ENCODE peak calls at places on chromosomes 2 and 18, in four cellular contexts. W is K562, L is GM12878, A is H1. M is an unnamed sample.

GRCh38 chr18:75210274-75211001 is at the start of gene TSHZ1:
- DNase-seq in A (no peak), W (peak; percentile 13), L (peak; percentile 59), M (peak; percentile 85)

GRCh38 chr2:205133544-205133943 is 548.8 kb upstream of the NRP2 start:
- DNase-seq in W (no peak), A (no peak), L (no peak), M (no peak)

GRCh38 chr2:60054571-60055340 is 498.7 kb downstream of the BCL11A start:
- DNase-seq in L (no peak), A (no peak), W (no peak), M (no peak)

GRCh38 chr2:113114224-113114945 is 13.0 kb upstream of the IL1RN start:
- DNase-seq in W (no peak), A (peak; percentile 0), L (no peak), M (no peak)

GRCh38 chr18:30487962-30488361 is 554.6 kb downstream of the DSC3 start:
- DNase-seq in L (no peak), W (no peak), A (no peak), M (no peak)

GRCh38 chr2:185921048-185921756 is 182.6 kb downstream of the FSIP2 start:
- DNase-seq in A (no peak), L (no peak), W (no peak), M (no peak)

GRCh38 chr18:5746844-5747243 is 148.5 kb downstream of the TMEM200C start:
- DNase-seq in L (no peak), W (no peak), A (no peak), M (peak; percentile 86)

GRCh38 chr2:23691106-23691470 is 235.8 kb downstream of the ATAD2B start:
- DNase-seq in L (no peak), W (no peak), A (no peak), M (no peak)

GRCh38 chr18:79609021-79609461 is 70.6 kb upstream of the CTDP1 start:
- DNase-seq in W (no peak), L (no peak), A (peak; percentile 45), M (no peak)

GRCh38 chr2:129849559-129850160 is 129.8 kb upstream of the RAB6C start:
- DNase-seq in W (peak; percentile 42), A (no peak), L (peak; percentile 40), M (peak; percentile 69)

GRCh38 chr2:69624611-69625010 is 18.9 kb downstream of the AAK1 start:
- DNase-seq in A (no peak), W (no peak), L (no peak), M (no peak)

GRCh38 chr2:127638361-127639110 is 7.4 kb upstream of the GPR17 start:
- DNase-seq in A (peak; percentile 83), W (peak; percentile 81), L (no peak), M (no peak)

GRCh38 chr18:27843783-27844415 is 333.0 kb downstream of the CDH2 start:
- DNase-seq in W (no peak), L (no peak), A (no peak), M (no peak)

GRCh38 chr2:12702661-12703121 is 14.0 kb upstream of the TRIB2 start:
- DNase-seq in L (no peak), W (no peak), A (no peak), M (no peak)

GRCh38 chr2:236935131-236935530 is 150.6 kb upstream of the COPS8 start:
- DNase-seq in L (no peak), A (peak; percentile 22), W (no peak), M (no peak)

GRCh38 chr2:35463805-35464596 is 891.6 kb upstream of the CRIM1 start:
- DNase-seq in L (no peak), A (no peak), W (no peak), M (no peak)

GRCh38 chr2:5834491-5834890 is 142.3 kb downstream of the SOX11 start:
- DNase-seq in W (no peak), A (no peak), L (no peak), M (no peak)

GRCh38 chr18:50902797-50903196 is 23.9 kb downstream of the ME2 start:
- DNase-seq in W (no peak), L (no peak), A (no peak), M (peak; percentile 70)

GRCh38 chr18:77622009-77622692 is 372.5 kb downstream of the GALR1 start:
- DNase-seq in A (no peak), W (no peak), L (no peak), M (no peak)

GRCh38 chr2:74482801-74483674 is at the start of the genes CCDC142 and TTC31:
- DNase-seq in W (peak; percentile 90), L (peak; percentile 89), A (peak; percentile 96), M (peak; percentile 97)

GRCh38 chr2:159946326-159946992 is 116.0 kb downstream of the PLA2R1 start:
- DNase-seq in L (no peak), W (no peak), A (no peak), M (no peak)

GRCh38 chr2:53170463-53170862 is 597.1 kb upstream of the CHAC2 start:
- DNase-seq in W (no peak), A (no peak), L (no peak), M (no peak)

GRCh38 chr2:170340693-170341068 is 162.7 kb downstream of the MYO3B start:
- DNase-seq in L (peak; percentile 60), W (no peak), A (no peak), M (no peak)

GRCh38 chr2:170974304-170974993 is 45.4 kb downstream of the GORASP2 start:
- DNase-seq in L (no peak), A (no peak), W (no peak), M (peak; percentile 86)

GRCh38 chr2:54090521-54091117 is 24.8 kb upstream of the ACYP2 start:
- DNase-seq in W (no peak), A (no peak), L (no peak), M (no peak)

GRCh38 chr2:54903736-54904554 is 146.3 kb downstream of the RTN4 start:
- DNase-seq in W (no peak), L (no peak), A (no peak), M (no peak)

GRCh38 chr2:12618576-12618975 is 98.2 kb upstream of the TRIB2 start:
- DNase-seq in A (no peak), L (no peak), W (no peak), M (no peak)

GRCh38 chr2:204108874-204109295 is 172.3 kb downstream of the ICOS start:
- DNase-seq in A (no peak), W (no peak), L (no peak), M (no peak)

GRCh38 chr2:28643324-28643723 is 108.3 kb upstream of the PPP1CB start:
- DNase-seq in L (no peak), A (no peak), W (no peak), M (peak; percentile 66)

GRCh38 chr2:3805120-3805519 is 101.7 kb downstream of the DCDC2C start:
- DNase-seq in W (peak; percentile 31), L (no peak), A (peak; percentile 83), M (peak; percentile 57)

GRCh38 chr2:157572725-157573124 is 55.9 kb downstream of the ACVR1C start:
- DNase-seq in W (no peak), L (no peak), A (no peak), M (peak; percentile 29)
- TF ChIP-seq ATF3 in W (no peak), L (no peak), A (no peak), M (no peak)

GRCh38 chr18:46220116-46220515 is 115.9 kb downstream of the HAUS1 start:
- DNase-seq in L (no peak), A (no peak), W (no peak), M (no peak)

GRCh38 chr18:46222710-46223360 is 118.7 kb downstream of the HAUS1 start:
- DNase-seq in A (no peak), L (no peak), W (no peak), M (no peak)

GRCh38 chr18:46224181-46224775 is 120.1 kb downstream of the HAUS1 start:
- DNase-seq in L (no peak), A (no peak), W (no peak), M (no peak)

GRCh38 chr18:46226461-46226860 is 122.3 kb downstream of the HAUS1 start:
- DNase-seq in A (no peak), L (no peak), W (no peak), M (no peak)

GRCh38 chr18:46222093-46222492 is 117.9 kb downstream of the HAUS1 start:
- DNase-seq in W (no peak), L (no peak), A (no peak), M (no peak)
- TF ChIP-seq RFX5 in W (no peak), L (no peak), A (no peak), M (no peak)

DNA sequence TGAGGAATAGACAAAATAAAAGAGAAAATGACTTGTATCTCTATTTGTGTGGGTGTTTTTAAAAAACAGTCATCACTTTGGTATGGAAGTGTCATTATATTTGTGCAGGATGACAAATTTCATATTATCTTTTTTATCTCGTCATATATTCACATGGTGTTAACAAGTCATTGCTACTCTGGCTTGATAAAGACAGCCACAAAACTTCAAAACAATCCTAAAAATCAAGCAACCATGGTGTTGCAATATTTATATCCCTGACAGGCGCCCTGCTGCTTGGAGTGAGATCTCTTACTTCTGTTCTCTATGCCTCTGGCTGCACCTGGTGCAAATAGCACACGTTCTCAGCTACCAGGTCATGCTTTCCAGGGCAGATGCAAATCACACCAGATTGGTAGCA is 278.0 kb upstream of the EPHA4 start:
- DNase-seq in A (no peak), W (no peak), L (no peak), M (no peak)
- TF ChIP-seq ATF3 in A (no peak), W (no peak), L (no peak), M (no peak)

GRCh38 chr2:134988994-134989605 is 58.1 kb downstream of the MAP3K19 start:
- DNase-seq in W (peak; percentile 35), L (no peak), A (no peak), M (peak; percentile 33)
- TF ChIP-seq RFX5 in W (no peak), L (no peak), A (no peak), M (no peak)

GRCh38 chr2:218882866-218883366 is 2.3 kb downstream of the WNT10A start:
- DNase-seq in W (no peak), A (no peak), L (no peak), M (no peak)
- TF ChIP-seq ATF3 in W (no peak), A (no peak), L (no peak), M (no peak)

GRCh38 chr18:13582283-13582682 is 144.1 kb downstream of the FAM210A start:
- DNase-seq in L (no peak), W (no peak), A (no peak), M (no peak)
- TF ChIP-seq RFX5 in L (no peak), W (no peak), A (no peak), M (no peak)

GRCh38 chr2:134122610-134123009 is 131.3 kb upstream of the MGAT5 start:
- DNase-seq in L (no peak), A (no peak), W (no peak), M (peak; percentile 56)
- TF ChIP-seq ATF3 in L (no peak), A (no peak), W (no peak), M (no peak)

GRCh38 chr18:61286867-61287266 is 46.4 kb upstream of the CDH20 start:
- DNase-seq in W (no peak), L (no peak), A (no peak), M (no peak)

GRCh38 chr18:61284039-61284438 is 49.2 kb upstream of the CDH20 start:
- DNase-seq in L (no peak), W (no peak), A (no peak), M (no peak)

GRCh38 chr18:61290616-61291015 is 42.6 kb upstream of the CDH20 start:
- DNase-seq in W (no peak), A (no peak), L (no peak), M (no peak)

GRCh38 chr18:61282926-61283325 is 50.3 kb upstream of the CDH20 start:
- DNase-seq in A (no peak), L (no peak), W (no peak), M (no peak)

GRCh38 chr18:61285777-61286176 is 47.5 kb upstream of the CDH20 start:
- DNase-seq in L (no peak), A (no peak), W (no peak), M (no peak)
- TF ChIP-seq RFX5 in L (no peak), A (no peak), W (no peak), M (no peak)

GRCh38 chr2:212911011-212911410 is 240.4 kb downstream of the IKZF2 start:
- DNase-seq in L (no peak), A (no peak), W (no peak), M (no peak)
- TF ChIP-seq ATF3 in L (no peak), A (no peak), W (no peak), M (no peak)